ENCODE peak calls at places on chromosomes 2 and 18, in nine cellular contexts. E is left lung, U is HCT116, F is adrenal gland, Q is neural progenitor cell, N is psoas muscle, G is SK-N-SH, R is heart right ventricle, A is spleen. I is an unnamed sample.

GRCh38 chr2:233399306-233400225 is 45.3 kb downstream of the DGKD start:
- DNase-seq in E (no peak), U (no peak), F (no peak), Q (peak; percentile 15), N (no peak), G (peak; percentile 41), R (no peak), A (no peak), I (no peak)

GRCh38 chr2:200619275-200619674 is 33.5 kb downstream of the AOX1 start:
- DNase-seq in E (no peak), U (no peak), F (peak; percentile 31), Q (no peak), N (no peak), G (peak; percentile 4), R (no peak), A (no peak), I (no peak)

GRCh38 chr2:230713331-230714121 is 884 bp downstream of the CAB39 start:
- DNase-seq in E (peak; percentile 43), U (no peak), F (peak; percentile 44), Q (peak; percentile 68), N (peak; percentile 64), G (peak; percentile 76), R (peak; percentile 19), A (peak; percentile 92), I (no peak)

GRCh38 chr2:200966770-200967169 is 3.3 kb upstream of the ORC2 start:
- DNase-seq in E (no peak), U (peak; percentile 46), F (no peak), Q (no peak), N (no peak), G (no peak), R (no peak), A (no peak), I (peak; percentile 65)

GRCh38 chr2:106970471-106971261 is 84.7 kb upstream of the ST6GAL2 start:
- DNase-seq in E (no peak), U (no peak), F (no peak), Q (no peak), N (no peak), G (no peak), R (no peak), A (no peak), I (peak; percentile 3)

GRCh38 chr2:98868548-98869271 is 67.3 kb downstream of the CRACDL start:
- DNase-seq in E (no peak), U (no peak), F (no peak), Q (no peak), N (no peak), G (no peak), R (no peak), A (no peak), I (peak; percentile 18)

GRCh38 chr2:239950144-239950920 is 74.8 kb downstream of the NDUFA10 start:
- DNase-seq in E (no peak), U (no peak), F (no peak), Q (no peak), N (peak; percentile 32), G (no peak), R (no peak), A (peak; percentile 68), I (no peak)

GRCh38 chr2:86037141-86037794 is 68.4 kb downstream of the POLR1A start:
- DNase-seq in E (peak; percentile 79), U (no peak), F (no peak), Q (no peak), N (peak; percentile 78), G (no peak), R (peak; percentile 86), A (peak; percentile 87), I (peak; percentile 36)

GRCh38 chr2:71712179-71712818 is 258.9 kb downstream of the DYSF start:
- DNase-seq in E (no peak), U (no peak), F (no peak), Q (no peak), N (no peak), G (no peak), R (no peak), A (no peak), I (no peak)

GRCh38 chr2:182300603-182301002 is 126.2 kb downstream of the PDE1A start:
- DNase-seq in E (no peak), U (no peak), F (no peak), Q (no peak), N (no peak), G (no peak), R (no peak), A (no peak), I (no peak)

GRCh38 chr2:151619337-151619989 is 114.8 kb downstream of the NEB start:
- DNase-seq in E (no peak), U (no peak), F (peak; percentile 26), Q (no peak), N (no peak), G (no peak), R (no peak), A (no peak), I (no peak)

GRCh38 chr2:213104089-213104902 is 47.1 kb downstream of the IKZF2 start:
- DNase-seq in E (no peak), U (no peak), F (no peak), Q (no peak), N (no peak), G (no peak), R (no peak), A (no peak), I (no peak)

GRCh38 chr2:216505133-216506106 is 6.8 kb downstream of the RPL37A start:
- DNase-seq in E (no peak), U (no peak), F (no peak), Q (no peak), N (no peak), G (no peak), R (no peak), A (no peak), I (no peak)

GRCh38 chr2:216503697-216504375 is 5.2 kb downstream of the RPL37A start:
- DNase-seq in E (no peak), U (no peak), F (no peak), Q (no peak), N (no peak), G (no peak), R (no peak), A (no peak), I (no peak)

GRCh38 chr2:216501854-216502253 is 3.2 kb downstream of the RPL37A start:
- DNase-seq in E (no peak), U (no peak), F (no peak), Q (no peak), N (no peak), G (no peak), R (no peak), A (no peak), I (no peak)

GRCh38 chr2:216502776-216503629 is 4.4 kb downstream of the RPL37A start:
- DNase-seq in E (no peak), U (no peak), F (no peak), Q (no peak), N (no peak), G (no peak), R (no peak), A (no peak), I (no peak)

GRCh38 chr2:216504376-216504762 is 5.7 kb downstream of the RPL37A start:
- DNase-seq in E (no peak), U (no peak), F (no peak), Q (no peak), N (no peak), G (no peak), R (no peak), A (no peak), I (no peak)
- H3K4me1 ChIP-seq in E (peaks cover 17% of the 10 kb centered on the region), U (peaks cover 4% of the 10 kb centered on the region), F (peaks cover 12% of the 10 kb centered on the region), Q (peaks cover 19% of the 10 kb centered on the region), N (peaks cover 33% of the 10 kb centered on the region), G (peaks cover 21% of the 10 kb centered on the region), R (peaks cover 24% of the 10 kb centered on the region), A (peaks cover 44% of the 10 kb centered on the region), I (peaks cover 17% of the 10 kb centered on the region)

GRCh38 chr2:162092656-162093556 is 18.9 kb upstream of the DPP4 start:
- DNase-seq in E (peak; percentile 67), U (peak; percentile 60), F (no peak), Q (no peak), N (peak; percentile 63), G (no peak), R (peak; percentile 38), A (no peak), I (peak; percentile 95)

GRCh38 chr2:162086904-162087303 is 12.9 kb upstream of the DPP4 start:
- DNase-seq in E (no peak), U (no peak), F (no peak), Q (no peak), N (no peak), G (no peak), R (no peak), A (no peak), I (no peak)

GRCh38 chr2:162092008-162092390 is 18.0 kb upstream of the DPP4 start:
- DNase-seq in E (no peak), U (no peak), F (no peak), Q (no peak), N (no peak), G (no peak), R (no peak), A (no peak), I (no peak)

GRCh38 chr2:162090109-162090508 is 16.1 kb upstream of the DPP4 start:
- DNase-seq in E (no peak), U (no peak), F (no peak), Q (peak; percentile 15), N (no peak), G (no peak), R (no peak), A (no peak), I (no peak)

GRCh38 chr2:162091325-162092007 is 17.5 kb upstream of the DPP4 start:
- DNase-seq in E (no peak), U (peak; percentile 81), F (no peak), Q (no peak), N (no peak), G (no peak), R (no peak), A (no peak), I (peak; percentile 89)
- TF ChIP-seq CTCF in E (no peak), U (peak; percentile 47), F (no peak), Q (peak; percentile 18), N (no peak), G (peak; percentile 48), R (no peak), A (no peak), I (peak; percentile 66)

DNA sequence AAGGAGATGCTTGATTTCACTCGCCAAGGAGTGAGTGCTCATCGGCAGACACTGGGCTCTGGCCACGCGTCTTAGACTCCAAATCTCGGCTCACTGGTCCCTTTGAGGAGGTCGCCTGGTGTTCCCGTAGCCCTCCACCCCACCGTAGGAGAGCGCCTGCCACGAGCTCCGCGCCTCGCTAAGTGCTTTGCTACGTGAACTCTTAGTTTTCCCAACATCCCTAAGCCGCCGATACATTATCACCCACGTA is 805 bp upstream of the LIPG start:
- DNase-seq in E (no peak), U (no peak), F (no peak), Q (no peak), N (no peak), G (peak; percentile 58), R (no peak), A (no peak), I (no peak)
- H3K27me3 ChIP-seq in E (peaks cover 62% of the 10 kb centered on the region), U (peaks cover 4% of the 10 kb centered on the region), F (peaks cover 32% of the 10 kb centered on the region), Q (peaks cover 45% of the 10 kb centered on the region), N (peaks cover 4% of the 10 kb centered on the region), G (no peaks in the 10 kb centered on the region), R (no peaks in the 10 kb centered on the region), A (peaks cover 58% of the 10 kb centered on the region), I (no peaks in the 10 kb centered on the region)

DNA sequence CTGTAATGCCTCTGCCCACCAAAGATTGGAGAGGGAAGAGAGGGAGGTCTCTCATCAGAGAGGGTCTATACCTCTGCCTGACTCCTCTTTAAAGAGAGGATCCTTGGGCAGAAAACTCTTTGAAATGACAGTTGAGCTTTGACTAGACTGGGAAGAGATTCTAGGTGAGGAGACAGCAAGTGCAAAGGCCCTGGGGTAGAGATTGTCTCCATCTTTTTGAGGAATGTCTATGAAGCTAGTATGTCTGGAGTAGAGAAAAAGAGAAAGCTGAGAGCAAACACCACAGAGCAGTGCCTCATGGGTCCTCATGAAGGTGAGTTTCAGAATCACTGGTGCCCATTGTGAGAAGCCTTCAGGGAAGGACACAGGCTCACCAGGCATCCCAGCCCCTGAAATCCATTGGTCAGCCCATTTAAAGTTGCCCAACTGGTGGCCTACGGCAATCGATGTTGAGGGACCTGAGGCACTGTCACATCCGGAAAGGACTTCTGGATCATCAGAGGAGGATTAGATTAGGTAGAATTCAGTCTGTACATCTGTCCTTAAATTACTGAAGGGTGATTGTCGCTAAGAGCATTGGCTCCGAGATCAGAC is 31.5 kb downstream of the LBH start:
- DNase-seq in E (no peak), U (no peak), F (no peak), Q (no peak), N (no peak), G (no peak), R (no peak), A (no peak), I (no peak)
- H3K4me1 ChIP-seq in E (peaks cover 13% of the 10 kb centered on the region), U (no peaks in the 10 kb centered on the region), F (peaks cover 17% of the 10 kb centered on the region), Q (no peaks in the 10 kb centered on the region), N (no peaks in the 10 kb centered on the region), G (peaks cover 2% of the 10 kb centered on the region), R (peaks cover 19% of the 10 kb centered on the region), A (peaks cover 56% of the 10 kb centered on the region), I (no peaks in the 10 kb centered on the region)

I was measured in foreskin keratinocyte.